ENCODE peak calls at places on chromosomes 7 and 10, in four cellular contexts. One of them, this sample, is unnamed.

GRCh38 chr7:29342761-29343160 is 148.2 kb downstream of the CHN2 start:
- DNase-seq in A549: no peak
- DNase-seq in GM06990: no peak
- DNase-seq in activated CD8-positive, alpha-beta memory T cell treated with anti-CD3 and anti-CD28 coated beads for 4 hours: no peak
- DNase-seq in this sample: no peak

GRCh38 chr10:44864042-44864436 is 47.1 kb upstream of the TMEM72 start:
- DNase-seq in A549: no peak
- DNase-seq in GM06990: no peak
- DNase-seq in activated CD8-positive, alpha-beta memory T cell treated with anti-CD3 and anti-CD28 coated beads for 4 hours: no peak
- DNase-seq in this sample: no peak

GRCh38 chr7:57201021-57201894 is 69.0 kb upstream of the ZNF479 start:
- DNase-seq in A549: no peak
- DNase-seq in activated CD8-positive, alpha-beta memory T cell treated with anti-CD3 and anti-CD28 coated beads for 4 hours: no peak
- DNase-seq in GM06990: no peak
- DNase-seq in this sample: no peak

GRCh38 chr10:52542891-52543290 is 228.8 kb downstream of the DKK1 start:
- DNase-seq in A549: no peak
- DNase-seq in activated CD8-positive, alpha-beta memory T cell treated with anti-CD3 and anti-CD28 coated beads for 4 hours: no peak
- DNase-seq in GM06990: no peak
- DNase-seq in this sample: no peak

GRCh38 chr7:7569113-7569527 is 2.4 kb downstream of the MIOS start:
- DNase-seq in A549: no peak
- DNase-seq in activated CD8-positive, alpha-beta memory T cell treated with anti-CD3 and anti-CD28 coated beads for 4 hours: no peak
- DNase-seq in GM06990: peak
- DNase-seq in this sample: peak

GRCh38 chr7:139035588-139036353 is at the start of gene ZC3HAV1L:
- DNase-seq in A549: peak
- DNase-seq in GM06990: peak
- DNase-seq in activated CD8-positive, alpha-beta memory T cell treated with anti-CD3 and anti-CD28 coated beads for 4 hours: no peak
- DNase-seq in this sample: peak

GRCh38 chr7:115340828-115341227 is 418.9 kb downstream of the MDFIC start:
- DNase-seq in A549: no peak
- DNase-seq in GM06990: no peak
- DNase-seq in activated CD8-positive, alpha-beta memory T cell treated with anti-CD3 and anti-CD28 coated beads for 4 hours: no peak
- DNase-seq in this sample: no peak

GRCh38 chr7:35504365-35504764 is 190.6 kb downstream of the HERPUD2 start:
- DNase-seq in GM06990: no peak
- DNase-seq in activated CD8-positive, alpha-beta memory T cell treated with anti-CD3 and anti-CD28 coated beads for 4 hours: no peak
- DNase-seq in A549: no peak
- DNase-seq in this sample: no peak

GRCh38 chr10:33142290-33142689 is 184.3 kb upstream of the ITGB1 start:
- DNase-seq in activated CD8-positive, alpha-beta memory T cell treated with anti-CD3 and anti-CD28 coated beads for 4 hours: no peak
- DNase-seq in GM06990: no peak
- DNase-seq in A549: no peak
- DNase-seq in this sample: no peak

GRCh38 chr7:95322396-95322795 is 1.9 kb downstream of the PON1 start:
- DNase-seq in A549: no peak
- DNase-seq in activated CD8-positive, alpha-beta memory T cell treated with anti-CD3 and anti-CD28 coated beads for 4 hours: no peak
- DNase-seq in GM06990: no peak
- DNase-seq in this sample: peak

GRCh38 chr7:47571355-47572100 is 10.4 kb downstream of the TNS3 start:
- DNase-seq in activated CD8-positive, alpha-beta memory T cell treated with anti-CD3 and anti-CD28 coated beads for 4 hours: no peak
- DNase-seq in A549: no peak
- DNase-seq in GM06990: no peak
- DNase-seq in this sample: no peak

GRCh38 chr7:132261296-132261695 is 315.0 kb downstream of the PLXNA4 start:
- DNase-seq in activated CD8-positive, alpha-beta memory T cell treated with anti-CD3 and anti-CD28 coated beads for 4 hours: no peak
- DNase-seq in GM06990: no peak
- DNase-seq in A549: no peak
- DNase-seq in this sample: no peak

This sample was measured in GM13977.